ENCODE peak calls at places on chromosomes 4 and X, in seven cellular contexts. Y is choroid plexus epithelial cell, O is natural killer cell, Q is MM.1S, X is IMR-90, Z is MCF 10A, P is endothelial cell. D is an unnamed sample.

GRCh38 chr4:23770011-23770410 is 119.8 kb downstream of the PPARGC1A start:
- DNase-seq in Q (no peak), Z (peak), P (no peak), Y (peak), X (peak), O (no peak), D (no peak)

GRCh38 chr4:148060264-148061138 is 328.6 kb downstream of the ARHGAP10 start:
- DNase-seq in Q (no peak), Y (no peak), Z (no peak), P (no peak), X (no peak), O (no peak), D (no peak)

GRCh38 chr4:14924945-14925344 is 77.3 kb upstream of the CPEB2 start:
- DNase-seq in Q (no peak), O (no peak), Z (peak), Y (no peak), P (no peak), X (no peak), D (no peak)

GRCh38 chrX:31298881-31299280 is 227.0 kb upstream of the FTHL17 start:
- DNase-seq in Z (no peak), P (no peak), Y (no peak), X (no peak), O (no peak), Q (no peak), D (no peak)

GRCh38 chrX:133868687-133869086 is 116.7 kb downstream of the GPC3 start:
- DNase-seq in Q (peak), X (no peak), Z (no peak), P (no peak), Y (no peak), O (no peak), D (no peak)

GRCh38 chr4:76341063-76341462 is 34.5 kb downstream of the STBD1 start:
- DNase-seq in P (no peak), Y (peak), Q (no peak), O (no peak), X (peak), Z (peak), D (no peak)

GRCh38 chr4:7202391-7202790 is 10.1 kb downstream of the SORCS2 start:
- DNase-seq in P (no peak), Y (peak), X (peak), O (no peak), Z (no peak), Q (no peak), D (no peak)

GRCh38 chr4:122814426-122814825 is 12.2 kb upstream of the FGF2 start:
- DNase-seq in X (no peak), Q (no peak), Z (no peak), O (no peak), P (no peak), Y (no peak), D (no peak)

GRCh38 chrX:44282753-44283152 is 60.7 kb downstream of the EFHC2 start:
- DNase-seq in Z (no peak), X (no peak), O (no peak), P (no peak), Y (no peak), Q (no peak), D (no peak)

GRCh38 chr4:186074189-186074588 is 5.2 kb downstream of the TLR3 start:
- DNase-seq in P (no peak), Z (no peak), Q (no peak), X (no peak), Y (peak), O (no peak), D (no peak)

GRCh38 chr4:149987777-149988410 is 90.4 kb upstream of the DCLK2 start:
- DNase-seq in Y (no peak), Z (no peak), Q (no peak), O (no peak), P (no peak), X (no peak), D (no peak)

GRCh38 chr4:106898621-106899230 is 137.4 kb downstream of the DKK2 start:
- DNase-seq in X (peak), P (peak), Z (peak), O (no peak), Q (peak), Y (peak), D (no peak)

GRCh38 chr4:102454981-102455690 is 46.0 kb upstream of the NFKB1 start:
- DNase-seq in Y (no peak), Q (no peak), P (no peak), Z (no peak), O (no peak), X (no peak), D (no peak)

GRCh38 chr4:133668061-133668851 is 519.2 kb downstream of the PCDH10 start:
- DNase-seq in Y (no peak), Q (peak), X (no peak), O (no peak), Z (no peak), P (no peak), D (no peak)

GRCh38 chrX:55767100-55767499 is 49.6 kb downstream of the RRAGB start:
- DNase-seq in P (no peak), Y (peak), X (peak), Z (peak), Q (no peak), O (no peak), D (no peak)

GRCh38 chrX:149512225-149512885 is 7.2 kb upstream of the IDS start:
- DNase-seq in Y (peak), Q (peak), P (peak), O (peak), Z (peak), X (peak), D (no peak)

GRCh38 chrX:37349131-37350033 is at the start of gene PRRG1:
- DNase-seq in Q (peak), X (peak), Y (peak), P (peak), Z (peak), O (no peak), D (no peak)

GRCh38 chrX:129013574-129013973 is 509.7 kb downstream of the SMARCA1 start:
- DNase-seq in Z (peak), X (no peak), Y (no peak), P (no peak), Q (no peak), O (no peak), D (no peak)

GRCh38 chr4:825063-825968 is 613 bp downstream of the CPLX1 start:
- DNase-seq in X (no peak), Y (peak), Z (no peak), O (peak), P (peak), Q (no peak), D (peak)

GRCh38 chrX:68428431-68428830 is 4.9 kb downstream of the OPHN1 start:
- DNase-seq in Y (peak), Z (peak), X (peak), P (no peak), O (no peak), Q (no peak), D (no peak)

GRCh38 chr4:77927991-77928925 is 65.6 kb downstream of the MRPL1 start:
- DNase-seq in Z (peak), X (peak), P (no peak), Y (peak), O (no peak), Q (no peak), D (no peak)

GRCh38 chrX:38514014-38514854 is 47.1 kb upstream of the TSPAN7 start:
- DNase-seq in X (no peak), Q (no peak), Y (no peak), P (no peak), O (no peak), Z (no peak), D (no peak)

GRCh38 chr4:12399781-12400180 is 971.1 kb upstream of the HS3ST1 start:
- DNase-seq in Z (peak), X (no peak), Y (no peak), Q (no peak), P (no peak), O (no peak), D (no peak)

GRCh38 chr4:149555146-149555545 is 260.5 kb downstream of the IQCM start:
- DNase-seq in Y (peak), Q (no peak), O (no peak), P (no peak), X (no peak), Z (peak), D (no peak)

GRCh38 chr4:4859010-4859798 is at the start of gene MSX1:
- DNase-seq in Y (peak), Z (peak), O (peak), X (peak), Q (peak), P (peak), D (peak)

GRCh38 chr4:149708513-149709175 is 107.0 kb downstream of the IQCM start:
- DNase-seq in Q (no peak), Z (peak), X (peak), O (no peak), P (no peak), Y (peak), D (no peak)

GRCh38 chrX:24528605-24529004 is 63.5 kb downstream of the PDK3 start:
- DNase-seq in P (no peak), Y (no peak), Z (no peak), X (no peak), O (no peak), Q (no peak), D (no peak)

GRCh38 chr4:57661707-57662106 is 551.5 kb upstream of the IGFBP7 start:
- DNase-seq in Q (no peak), O (no peak), P (no peak), Z (no peak), Y (no peak), X (no peak), D (no peak)

GRCh38 chr4:25358515-25359275 is 18.4 kb upstream of the ANAPC4 start:
- DNase-seq in X (no peak), Y (no peak), Q (no peak), O (no peak), Z (peak), P (no peak), D (no peak)

GRCh38 chr4:124121511-124121934 is 591.0 kb downstream of the ANKRD50 start:
- DNase-seq in Q (no peak), O (no peak), Y (peak), X (peak), Z (peak), P (no peak), D (no peak)

DNA sequence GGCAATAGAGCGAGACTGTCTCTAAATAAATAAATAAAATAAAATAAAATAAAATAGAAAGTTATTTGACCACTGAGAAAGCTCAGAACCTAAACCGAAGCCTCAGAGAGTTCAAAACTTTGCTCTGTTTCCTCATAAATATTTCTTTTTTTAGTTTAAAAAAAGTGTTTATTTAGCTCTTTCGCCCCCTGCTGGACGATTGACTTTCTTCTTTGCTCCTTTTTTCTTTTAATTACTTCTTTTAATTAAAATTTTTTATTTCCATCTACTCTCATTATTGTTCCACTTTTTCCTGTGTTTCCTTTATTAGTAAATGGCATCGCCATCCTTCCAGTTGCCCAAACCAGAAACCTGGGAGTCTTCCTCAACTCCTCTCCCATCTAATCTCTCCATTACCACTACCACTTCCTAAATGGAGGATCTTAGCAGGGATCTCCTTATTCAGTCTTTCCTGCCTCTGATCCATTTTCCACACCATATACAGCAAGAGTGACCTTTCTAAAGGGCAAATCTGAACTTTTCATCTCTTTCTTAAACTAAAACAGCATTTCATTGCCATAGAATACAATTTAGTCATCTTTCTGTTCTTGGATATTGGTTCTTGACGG is 728 bp upstream of the IL13RA2 start:
- DNase-seq in P (no peak), Z (peak), Q (peak), Y (peak), X (no peak), O (no peak), D (no peak)
- TF ChIP-seq CTCF in P (peak), Z (no peak), Q (peak), Y (no peak), X (peak), O (no peak), D (no peak)

DNA sequence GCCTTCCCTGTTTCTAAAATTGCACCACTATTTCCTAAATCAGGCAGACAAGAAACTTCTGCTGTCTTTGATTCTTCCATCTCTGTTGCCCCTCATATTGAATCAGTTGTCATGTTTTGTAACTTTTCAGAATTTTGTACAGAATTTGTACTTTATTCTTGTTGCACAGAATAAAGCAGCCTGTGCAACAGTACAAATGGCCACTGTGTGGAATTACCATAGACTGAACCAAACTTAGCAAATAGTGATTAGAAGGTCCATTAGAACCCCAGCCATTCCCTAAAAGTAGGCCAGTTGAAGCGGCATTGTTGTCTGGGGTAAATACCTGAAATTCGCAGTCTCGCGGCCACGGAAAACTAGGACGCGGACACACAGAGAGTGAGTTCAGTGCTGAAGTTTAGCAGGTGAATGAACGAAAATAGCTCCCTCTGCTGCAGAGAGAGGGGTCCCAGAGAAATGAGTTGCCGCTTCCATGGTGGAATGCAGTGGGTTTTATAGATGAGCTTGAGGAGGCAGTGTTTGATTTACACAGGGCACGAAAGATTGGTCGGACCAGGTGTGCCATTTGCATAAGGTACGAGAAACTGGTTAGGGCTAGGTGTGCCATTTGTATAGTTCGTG is 71.8 kb downstream of the C4orf33 start:
- DNase-seq in Z (no peak), P (peak), Q (no peak), X (peak), O (no peak), Y (peak), D (no peak)
- TF ChIP-seq CTCF in Z (no peak), P (no peak), Q (no peak), X (no peak), O (no peak), Y (peak), D (no peak)

GRCh38 chr4:16884673-16885460 is 13.6 kb downstream of the LDB2 start:
- DNase-seq in X (no peak), O (no peak), Y (no peak), Z (no peak), P (no peak), Q (no peak), D (no peak)
- TF ChIP-seq CTCF in X (peak), O (no peak), Y (no peak), Z (peak), P (peak), Q (no peak), D (no peak)

DNA sequence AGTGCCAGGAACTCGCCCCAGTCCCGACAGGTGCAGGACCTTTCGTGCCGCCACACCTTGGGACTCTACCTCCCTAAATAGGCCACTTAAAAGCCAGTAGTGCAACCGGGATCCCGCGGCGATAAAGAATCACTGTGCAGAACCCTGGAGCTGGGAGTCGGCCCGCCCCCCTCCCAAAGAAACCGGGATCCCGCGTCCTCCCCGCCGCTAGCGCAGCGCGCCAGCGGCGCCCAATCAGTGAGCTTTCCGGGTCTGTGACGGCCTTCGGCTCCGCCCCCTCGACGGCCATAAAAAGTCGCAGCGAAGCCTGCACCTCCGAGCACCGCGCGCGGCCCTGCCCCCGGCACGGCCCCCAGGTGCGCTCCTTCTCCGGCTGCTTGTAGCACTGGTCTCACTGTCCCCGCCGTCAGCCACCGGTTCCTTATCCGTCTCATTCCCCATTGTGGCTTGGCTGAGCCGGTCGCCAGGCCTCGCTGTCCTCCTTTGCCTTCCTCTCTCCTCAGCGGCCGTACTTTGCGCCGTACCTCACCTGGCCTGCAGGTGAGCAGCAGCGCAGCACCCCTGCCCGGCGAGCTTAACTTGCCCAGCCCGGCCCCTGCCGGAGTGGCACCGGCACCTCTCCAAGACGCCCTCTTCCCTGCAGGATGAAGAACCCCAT is at the start of gene LRAT:
- DNase-seq in P (peak), O (no peak), Y (no peak), Z (peak), X (no peak), Q (no peak), D (no peak)
- TF ChIP-seq CTCF in P (no peak), O (no peak), Y (no peak), Z (peak), X (no peak), Q (no peak), D (no peak)

DNA sequence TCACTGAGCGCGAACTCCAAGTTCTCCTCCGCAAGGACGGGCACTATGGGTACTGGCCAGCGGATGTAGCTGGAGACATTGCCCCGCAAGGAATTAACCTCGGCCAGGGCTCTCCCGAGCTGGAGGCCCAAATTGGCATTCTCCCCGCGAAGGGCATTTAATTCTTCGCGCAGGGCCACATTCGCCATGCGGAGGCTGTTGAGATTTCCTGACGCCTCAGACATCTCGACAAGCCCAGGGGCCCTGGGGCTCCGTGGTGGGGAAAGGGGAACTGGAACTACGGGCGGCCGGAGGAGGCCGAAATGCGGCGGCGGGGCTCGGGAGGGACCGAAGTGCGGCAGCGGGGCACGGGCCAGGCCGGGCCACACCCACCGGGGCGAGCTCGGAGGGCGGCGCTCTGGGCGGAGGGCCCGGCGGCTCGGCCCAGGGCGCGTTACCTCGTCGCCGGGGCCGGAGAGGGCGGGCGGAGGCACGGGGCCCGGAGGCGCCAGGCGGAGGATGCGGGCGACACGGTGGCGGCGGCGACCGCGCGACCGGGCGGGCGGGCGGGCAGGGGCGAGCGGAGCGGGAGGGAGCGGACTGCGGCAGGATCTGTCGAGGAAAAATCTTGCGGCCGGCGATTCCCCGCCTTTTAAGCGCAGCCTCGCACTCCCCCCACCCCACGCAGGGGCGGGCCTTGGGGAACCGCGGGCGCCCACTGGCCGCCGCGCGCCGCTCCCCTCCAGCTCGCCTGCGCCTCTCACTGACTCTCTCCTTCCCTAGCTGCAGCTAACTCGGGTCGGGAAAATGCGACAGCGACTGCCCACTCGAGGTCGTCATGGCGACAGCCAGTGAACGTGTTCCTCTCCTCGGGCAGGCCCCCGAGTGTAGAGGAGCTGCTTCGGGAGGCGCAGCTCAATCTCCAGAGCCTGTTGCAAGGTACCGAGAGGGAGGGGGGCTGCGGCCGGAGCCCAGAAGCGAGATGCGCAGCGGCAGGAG is at the start of gene RTL5:
- DNase-seq in Q (peak), P (peak), Z (no peak), X (peak), Y (peak), O (peak), D (peak)
- TF ChIP-seq CTCF in Q (no peak), P (no peak), Z (no peak), X (no peak), Y (no peak), O (no peak), D (no peak)

GRCh38 chrX:80572636-80573035 is 152.4 kb downstream of the TENT5D start:
- DNase-seq in Y (no peak), P (no peak), X (no peak), Z (no peak), Q (no peak), O (no peak), D (no peak)

GRCh38 chrX:80576815-80577533 is 156.7 kb downstream of the TENT5D start:
- DNase-seq in Z (no peak), Y (no peak), P (no peak), X (no peak), Q (no peak), O (no peak), D (no peak)

GRCh38 chrX:80576267-80576666 is 156.0 kb downstream of the TENT5D start:
- DNase-seq in Y (no peak), X (no peak), Q (no peak), O (no peak), P (no peak), Z (no peak), D (no peak)

GRCh38 chrX:80573275-80573674 is 153.0 kb downstream of the TENT5D start:
- DNase-seq in O (no peak), P (no peak), Z (no peak), Q (no peak), Y (no peak), X (no peak), D (no peak)

DNA sequence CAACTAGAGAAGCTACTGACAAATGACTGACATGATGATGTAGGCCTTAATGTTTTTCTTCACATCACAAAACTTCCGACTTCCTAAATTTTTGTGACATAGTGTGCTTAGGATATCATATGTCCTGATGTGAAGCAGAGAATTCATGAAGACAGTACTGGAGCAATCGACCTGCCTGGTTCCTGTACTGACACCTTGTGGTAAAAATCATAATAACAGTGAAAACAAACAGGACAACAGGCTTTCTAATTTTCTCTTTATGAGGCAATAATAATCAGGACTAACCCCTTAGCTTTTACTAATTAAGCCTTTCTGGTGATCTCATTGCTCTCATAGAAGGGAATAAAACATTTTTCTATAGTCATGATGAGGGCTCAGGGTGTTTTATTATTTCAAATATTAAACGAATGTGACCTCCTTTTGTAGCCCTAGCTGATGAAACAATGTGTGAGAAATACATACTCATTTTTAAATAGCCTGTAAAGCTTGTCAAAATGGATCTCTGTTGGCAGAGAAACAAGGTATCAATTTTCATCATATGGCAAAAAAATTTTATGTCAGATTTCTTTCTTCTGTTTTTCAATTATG is 158.4 kb downstream of the TENT5D start:
- DNase-seq in O (no peak), X (peak), Z (peak), P (no peak), Y (peak), Q (peak), D (no peak)
- TF ChIP-seq CTCF in O (no peak), X (peak), Z (peak), P (peak), Y (peak), Q (peak), D (no peak)

D was measured in activated B cell treated with CpG ODN at 0.5 μM for 24 hours.